ENCODE peak calls at places on chromosomes 2 and 18, in seven cellular contexts. One of them, this sample, is unnamed.

GRCh38 chr2:158484892-158485556 is 28.3 kb downstream of the PKP4 start:
- DNase-seq in T-helper 9 cell: no peak
- DNase-seq in B cell: no peak
- DNase-seq in NCI-H2081: no peak
- DNase-seq in stromal cell of bone marrow: no peak
- DNase-seq in kidney tubule cell: no peak
- DNase-seq in GM23338: no peak
- DNase-seq in this sample: no peak

GRCh38 chr2:191264647-191265079 is 19.5 kb downstream of the MYO1B start:
- DNase-seq in T-helper 9 cell: no peak
- DNase-seq in GM23338: no peak
- DNase-seq in stromal cell of bone marrow: peak
- DNase-seq in kidney tubule cell: peak
- DNase-seq in NCI-H2081: no peak
- DNase-seq in B cell: no peak
- DNase-seq in this sample: no peak

GRCh38 chr2:150876201-150877085 is 385.2 kb downstream of the RBM43 start:
- DNase-seq in NCI-H2081: no peak
- DNase-seq in GM23338: no peak
- DNase-seq in kidney tubule cell: no peak
- DNase-seq in T-helper 9 cell: no peak
- DNase-seq in B cell: no peak
- DNase-seq in stromal cell of bone marrow: peak
- DNase-seq in this sample: no peak

GRCh38 chr2:63738019-63738418 is 103.7 kb upstream of the UGP2 start:
- DNase-seq in T-helper 9 cell: no peak
- DNase-seq in B cell: no peak
- DNase-seq in GM23338: no peak
- DNase-seq in NCI-H2081: no peak
- DNase-seq in kidney tubule cell: no peak
- DNase-seq in stromal cell of bone marrow: no peak
- DNase-seq in this sample: no peak

GRCh38 chr2:14944562-14945346 is 312.2 kb downstream of the LRATD1 start:
- DNase-seq in GM23338: peak
- DNase-seq in NCI-H2081: peak
- DNase-seq in kidney tubule cell: peak
- DNase-seq in B cell: no peak
- DNase-seq in stromal cell of bone marrow: peak
- DNase-seq in T-helper 9 cell: no peak
- DNase-seq in this sample: no peak

GRCh38 chr2:74552914-74553811 is 579 bp downstream of the LOXL3 start:
- DNase-seq in stromal cell of bone marrow: no peak
- DNase-seq in NCI-H2081: no peak
- DNase-seq in B cell: no peak
- DNase-seq in kidney tubule cell: no peak
- DNase-seq in T-helper 9 cell: no peak
- DNase-seq in GM23338: peak
- DNase-seq in this sample: no peak

GRCh38 chr2:219495531-219496122 is 3.1 kb upstream of the GMPPA start:
- DNase-seq in B cell: peak
- DNase-seq in GM23338: peak
- DNase-seq in T-helper 9 cell: peak
- DNase-seq in stromal cell of bone marrow: peak
- DNase-seq in NCI-H2081: peak
- DNase-seq in kidney tubule cell: peak
- DNase-seq in this sample: peak

GRCh38 chr2:65435625-65436168 is 3.3 kb upstream of the SPRED2 start:
- DNase-seq in T-helper 9 cell: peak
- DNase-seq in stromal cell of bone marrow: peak
- DNase-seq in kidney tubule cell: peak
- DNase-seq in NCI-H2081: peak
- DNase-seq in GM23338: peak
- DNase-seq in B cell: peak
- DNase-seq in this sample: peak

GRCh38 chr18:3920832-3921231 is 470.9 kb downstream of the TGIF1 start:
- DNase-seq in NCI-H2081: no peak
- DNase-seq in GM23338: no peak
- DNase-seq in kidney tubule cell: no peak
- DNase-seq in T-helper 9 cell: no peak
- DNase-seq in stromal cell of bone marrow: no peak
- DNase-seq in B cell: no peak
- DNase-seq in this sample: no peak

GRCh38 chr2:238938460-238939055 is 90.7 kb downstream of the TWIST2 start:
- DNase-seq in NCI-H2081: no peak
- DNase-seq in kidney tubule cell: no peak
- DNase-seq in B cell: peak
- DNase-seq in T-helper 9 cell: no peak
- DNase-seq in stromal cell of bone marrow: peak
- DNase-seq in GM23338: no peak
- DNase-seq in this sample: no peak

GRCh38 chr2:209411718-209412117 is 12.1 kb upstream of the MAP2 start:
- DNase-seq in stromal cell of bone marrow: no peak
- DNase-seq in T-helper 9 cell: no peak
- DNase-seq in B cell: no peak
- DNase-seq in NCI-H2081: no peak
- DNase-seq in kidney tubule cell: no peak
- DNase-seq in GM23338: no peak
- DNase-seq in this sample: no peak

GRCh38 chr2:190846746-190847145 is 33.9 kb upstream of the GLS start:
- DNase-seq in kidney tubule cell: peak
- DNase-seq in GM23338: no peak
- DNase-seq in NCI-H2081: no peak
- DNase-seq in stromal cell of bone marrow: no peak
- DNase-seq in T-helper 9 cell: no peak
- DNase-seq in B cell: no peak
- DNase-seq in this sample: no peak

GRCh38 chr2:10204326-10205200 is 82.0 kb downstream of the RRM2 start:
- DNase-seq in GM23338: no peak
- DNase-seq in NCI-H2081: peak
- DNase-seq in B cell: no peak
- DNase-seq in stromal cell of bone marrow: no peak
- DNase-seq in T-helper 9 cell: no peak
- DNase-seq in kidney tubule cell: no peak
- DNase-seq in this sample: no peak

GRCh38 chr2:135066710-135067109 is 14.6 kb downstream of the RAB3GAP1 start:
- DNase-seq in stromal cell of bone marrow: no peak
- DNase-seq in NCI-H2081: no peak
- DNase-seq in kidney tubule cell: peak
- DNase-seq in GM23338: no peak
- DNase-seq in B cell: no peak
- DNase-seq in T-helper 9 cell: no peak
- DNase-seq in this sample: no peak